ENCODE peak calls at places on chromosomes 7 and 10, in eight cellular contexts. W, K, X, L, I, D, P and B are unnamed samples. For H3K4me1 and H3K27me3, the result is how much of the 10 kb centered on the place peaks cover.

GRCh38 chr10:49735848-49736563 is 26.1 kb downstream of the OGDHL start:
- DNase-seq in X (no peak), I (no peak), L (no peak), P (no peak), D (no peak), K (no peak), W (no peak), B (no peak)

GRCh38 chr10:1698185-1698584 is 39.1 kb downstream of the ADARB2 start:
- DNase-seq in W (no peak), L (no peak), K (no peak), X (no peak), P (no peak), D (no peak), I (no peak), B (no peak)

GRCh38 chr7:91344911-91345310 is 80.7 kb downstream of the FZD1 start:
- DNase-seq in L (no peak), X (no peak), P (no peak), D (no peak), I (no peak), K (no peak), W (no peak), B (no peak)

GRCh38 chr10:31770307-31770902 is 158.2 kb downstream of the ARHGAP12 start:
- DNase-seq in L (peak), P (peak), D (no peak), I (no peak), W (peak), X (peak), K (no peak), B (no peak)

GRCh38 chr10:121819049-121819448 is 108.8 kb downstream of the ATE1 start:
- DNase-seq in I (no peak), P (no peak), L (no peak), K (no peak), X (no peak), W (no peak), D (no peak), B (no peak)

GRCh38 chr7:129872054-129872453 is 80.7 kb downstream of the UBE2H start:
- DNase-seq in P (no peak), L (no peak), I (no peak), W (no peak), X (no peak), D (no peak), K (no peak), B (no peak)

GRCh38 chr7:44257618-44258422 is 57.0 kb downstream of the YKT6 start:
- DNase-seq in W (peak), K (peak), P (peak), X (peak), L (peak), I (no peak), D (peak), B (peak)

GRCh38 chr7:11328309-11328708 is 354.6 kb downstream of the PHF14 start:
- DNase-seq in D (no peak), I (no peak), P (no peak), L (no peak), W (no peak), X (no peak), K (no peak), B (no peak)

GRCh38 chr7:17307558-17307957 is 9.1 kb downstream of the AHR start:
- DNase-seq in X (no peak), W (no peak), K (no peak), L (no peak), D (no peak), P (no peak), I (no peak), B (no peak)

GRCh38 chr7:2811476-2812118 is 32.5 kb downstream of the GNA12 start:
- DNase-seq in I (no peak), X (no peak), P (no peak), K (no peak), L (no peak), W (no peak), D (no peak), B (peak)
- TF ChIP-seq POLR2A in I (no peak), X (no peak), P (no peak), K (no peak), L (no peak), W (no peak), D (no peak), B (no peak)

DNA sequence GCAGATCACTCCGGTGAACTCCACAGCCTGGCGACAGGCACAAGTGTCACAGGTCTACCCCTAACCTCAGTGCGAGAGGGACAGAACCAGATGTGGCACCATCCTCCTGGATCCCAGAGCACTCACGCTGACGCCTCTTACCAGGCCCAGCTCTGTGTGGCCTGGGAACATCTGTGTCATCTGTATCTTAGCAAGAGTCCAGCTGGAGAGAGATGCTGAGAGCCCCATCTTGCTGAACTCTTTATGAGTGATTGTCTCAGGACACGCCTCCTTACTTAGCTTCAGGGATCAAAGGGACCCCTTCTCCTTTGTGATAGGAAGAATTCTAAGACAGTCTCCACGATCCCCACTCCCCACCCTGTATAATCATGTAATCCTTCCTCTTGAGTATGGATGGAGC is 10.0 kb upstream of the PROSER2 start:
- DNase-seq in K (no peak), P (no peak), D (no peak), L (no peak), I (no peak), W (no peak), X (no peak), B (no peak)
- H3K4me1 ChIP-seq in K (under half), P (under half), D (under half), L (under half), I (under half), W (under half), X (under half), B (under half)

DNA sequence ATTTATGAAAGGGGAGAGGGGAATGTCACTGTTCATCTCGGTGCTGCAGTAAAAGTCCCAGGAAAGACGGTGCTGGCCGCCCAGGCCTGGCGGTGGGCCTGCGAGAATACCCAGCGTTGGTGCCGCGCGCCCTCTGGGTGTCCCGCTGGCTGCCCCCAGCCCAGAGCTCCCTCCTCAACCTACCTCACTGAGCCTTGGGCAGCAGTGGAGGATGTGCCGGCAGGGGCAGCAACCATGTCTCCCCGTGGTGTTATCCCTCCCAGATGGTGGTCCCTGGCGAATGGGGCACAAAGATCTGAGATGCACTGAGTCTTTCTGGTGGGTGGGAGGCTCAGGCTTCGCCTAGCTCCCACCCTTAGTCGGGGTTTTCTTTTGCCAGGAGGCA is 9.4 kb upstream of the TLX1 start:
- DNase-seq in P (no peak), L (no peak), I (no peak), W (no peak), X (no peak), D (no peak), K (peak), B (no peak)
- H3K27me3 ChIP-seq in P (half or more), L (under half), I (under half), W (half or more), X (half or more), D (half or more), K (under half), B (under half)

GRCh38 chr10:102450374-102451104 is 804 bp downstream of the C10orf95 start:
- DNase-seq in W (peak), L (peak), K (peak), X (peak), D (peak), I (peak), P (peak), B (peak)
- TF ChIP-seq POLR2A in W (no peak), L (peak), K (peak), X (peak), D (peak), I (peak), P (no peak), B (peak)

DNA sequence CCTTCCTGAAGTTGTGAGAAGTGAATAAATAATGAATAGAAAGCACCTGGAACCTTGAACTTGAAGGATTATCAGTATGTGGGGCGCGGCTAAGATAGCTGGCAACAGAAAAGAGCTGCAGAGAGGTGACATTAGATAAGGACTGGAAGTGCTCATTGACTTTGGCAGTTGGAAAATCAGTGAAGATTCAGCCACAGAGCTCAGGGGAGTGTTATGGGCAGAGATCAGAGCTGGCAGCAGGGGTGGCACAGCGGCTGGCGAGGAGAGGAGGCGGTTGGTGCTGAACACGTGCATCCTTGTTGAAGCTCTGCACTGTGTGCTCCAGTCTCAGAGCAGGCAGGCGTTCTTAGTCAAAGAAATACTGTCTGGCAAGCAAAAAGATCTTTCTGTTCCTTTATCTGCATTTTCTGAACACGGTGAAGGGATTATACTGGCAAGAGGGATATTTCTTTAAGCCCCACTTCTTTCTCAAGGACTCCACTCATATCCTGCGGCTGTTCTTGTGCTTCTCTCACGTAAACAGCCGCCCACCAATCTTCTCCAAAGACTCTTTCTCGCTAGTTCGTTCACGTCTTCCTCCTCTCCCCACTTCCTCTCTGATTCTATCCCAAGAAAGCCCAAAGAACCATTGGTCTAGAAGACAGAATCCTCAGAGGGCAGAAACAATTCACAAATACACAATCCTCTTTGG is 38.7 kb upstream of the ADD3 start:
- DNase-seq in P (peak), I (no peak), D (no peak), W (no peak), X (no peak), L (peak), K (no peak), B (no peak)
- H3K4me1 ChIP-seq in P (under half), I (under half), D (under half), W (under half), X (under half), L (half or more), K (under half), B (under half)

GRCh38 chr10:117126034-117126433 is 12.0 kb downstream of the VAX1 start:
- DNase-seq in W (no peak), K (no peak), D (no peak), X (no peak), P (no peak), I (no peak), L (no peak), B (no peak)
- H3K27me3 ChIP-seq in W (half or more), K (under half), D (under half), X (under half), P (half or more), I (under half), L (under half), B (under half)